ENCODE peak calls at places on chromosomes 1 and 21, in four cellular contexts. One of them, this sample, is unnamed.

GRCh38 chr21:36704281-36704957 is 5.5 kb downstream of the SIM2 start:
- DNase-seq in prostate gland: no peak
- DNase-seq in esophagus muscularis mucosa: no peak
- DNase-seq in breast epithelium: no peak
- DNase-seq in this sample: no peak

GRCh38 chr1:23544444-23545389 is 13.7 kb upstream of the E2F2 start:
- DNase-seq in prostate gland: peak; percentile 76
- DNase-seq in esophagus muscularis mucosa: no peak
- DNase-seq in breast epithelium: peak; percentile 66
- DNase-seq in this sample: no peak

GRCh38 chr1:226661271-226661670 is 77.8 kb downstream of the ITPKB start:
- DNase-seq in prostate gland: no peak
- DNase-seq in esophagus muscularis mucosa: no peak
- DNase-seq in breast epithelium: no peak
- DNase-seq in this sample: no peak

GRCh38 chr1:159800177-159800935 is 1.8 kb upstream of the FCRL6 start:
- DNase-seq in prostate gland: no peak
- DNase-seq in esophagus muscularis mucosa: no peak
- DNase-seq in breast epithelium: no peak
- DNase-seq in this sample: no peak

GRCh38 chr1:20709868-20710267 is 7.9 kb downstream of the KIF17 start:
- DNase-seq in prostate gland: no peak
- DNase-seq in esophagus muscularis mucosa: no peak
- DNase-seq in breast epithelium: no peak
- DNase-seq in this sample: no peak

GRCh38 chr1:230120289-230120948 is 53.4 kb downstream of the GALNT2 start:
- DNase-seq in prostate gland: no peak
- DNase-seq in esophagus muscularis mucosa: no peak
- DNase-seq in breast epithelium: no peak
- DNase-seq in this sample: no peak

GRCh38 chr21:38768385-38769071 is 37.2 kb upstream of the ETS2 start:
- DNase-seq in prostate gland: no peak
- DNase-seq in esophagus muscularis mucosa: no peak
- DNase-seq in breast epithelium: no peak
- DNase-seq in this sample: no peak

GRCh38 chr1:55930931-55931271 is 648.5 kb downstream of the PLPP3 start:
- DNase-seq in prostate gland: no peak
- DNase-seq in esophagus muscularis mucosa: no peak
- DNase-seq in breast epithelium: no peak
- DNase-seq in this sample: no peak

GRCh38 chr1:116943438-116943837 is 33.7 kb downstream of the PTGFRN start:
- DNase-seq in prostate gland: no peak
- DNase-seq in esophagus muscularis mucosa: no peak
- DNase-seq in breast epithelium: no peak
- DNase-seq in this sample: no peak

GRCh38 chr1:215523906-215524305 is 43.2 kb upstream of the KCTD3 start:
- DNase-seq in prostate gland: no peak
- DNase-seq in esophagus muscularis mucosa: no peak
- DNase-seq in breast epithelium: no peak
- DNase-seq in this sample: no peak

GRCh38 chr1:177928194-177928593 is 41.7 kb downstream of the SEC16B start:
- DNase-seq in prostate gland: no peak
- DNase-seq in esophagus muscularis mucosa: no peak
- DNase-seq in breast epithelium: no peak
- DNase-seq in this sample: no peak

GRCh38 chr1:24704411-24705259 is 40.6 kb upstream of the CLIC4 start:
- DNase-seq in prostate gland: no peak
- DNase-seq in esophagus muscularis mucosa: no peak
- DNase-seq in breast epithelium: no peak
- DNase-seq in this sample: no peak

GRCh38 chr1:156119503-156120209 is 5.1 kb downstream of the LMNA start:
- DNase-seq in prostate gland: no peak
- DNase-seq in esophagus muscularis mucosa: no peak
- DNase-seq in breast epithelium: no peak
- DNase-seq in this sample: no peak

GRCh38 chr21:46129846-46130651 is 25.3 kb downstream of the FTCD start:
- DNase-seq in prostate gland: no peak
- DNase-seq in esophagus muscularis mucosa: no peak
- DNase-seq in breast epithelium: no peak
- DNase-seq in this sample: no peak

GRCh38 chr1:26317143-26317542 is 615 bp upstream of the CD52 start:
- DNase-seq in prostate gland: no peak
- DNase-seq in esophagus muscularis mucosa: no peak
- DNase-seq in breast epithelium: no peak
- DNase-seq in this sample: no peak

GRCh38 chr1:16338961-16339360 is 13.3 kb downstream of the FBXO42 start:
- DNase-seq in prostate gland: no peak
- DNase-seq in esophagus muscularis mucosa: no peak
- DNase-seq in breast epithelium: no peak
- DNase-seq in this sample: no peak

GRCh38 chr1:109977657-109978378 is 6.7 kb upstream of the AHCYL1 start:
- DNase-seq in prostate gland: no peak
- DNase-seq in esophagus muscularis mucosa: no peak
- DNase-seq in breast epithelium: no peak
- DNase-seq in this sample: no peak

GRCh38 chr1:52955129-52955970 is 28.3 kb downstream of the SCP2 start:
- DNase-seq in prostate gland: no peak
- DNase-seq in esophagus muscularis mucosa: no peak
- DNase-seq in breast epithelium: no peak
- DNase-seq in this sample: no peak

GRCh38 chr1:1122981-1123480 is 7.1 kb upstream of the C1orf159 start:
- DNase-seq in prostate gland: no peak
- DNase-seq in esophagus muscularis mucosa: no peak
- DNase-seq in breast epithelium: no peak
- DNase-seq in this sample: no peak

GRCh38 chr1:1599919-1600860 is at the start of gene FNDC10:
- DNase-seq in prostate gland: no peak
- DNase-seq in esophagus muscularis mucosa: no peak
- DNase-seq in breast epithelium: no peak
- DNase-seq in this sample: no peak

GRCh38 chr1:67659229-67659628 is 25.8 kb upstream of the GADD45A start:
- DNase-seq in prostate gland: no peak
- DNase-seq in esophagus muscularis mucosa: no peak
- DNase-seq in breast epithelium: no peak
- DNase-seq in this sample: no peak

GRCh38 chr1:25023826-25024225 is 93.8 kb upstream of the RUNX3 start:
- DNase-seq in prostate gland: no peak
- DNase-seq in esophagus muscularis mucosa: no peak
- DNase-seq in breast epithelium: no peak
- DNase-seq in this sample: no peak

GRCh38 chr1:109425902-109426277 is 358 bp downstream of the PSMA5 start:
- DNase-seq in prostate gland: no peak
- DNase-seq in esophagus muscularis mucosa: peak; percentile 93
- DNase-seq in breast epithelium: no peak
- DNase-seq in this sample: peak; percentile 23

DNA sequence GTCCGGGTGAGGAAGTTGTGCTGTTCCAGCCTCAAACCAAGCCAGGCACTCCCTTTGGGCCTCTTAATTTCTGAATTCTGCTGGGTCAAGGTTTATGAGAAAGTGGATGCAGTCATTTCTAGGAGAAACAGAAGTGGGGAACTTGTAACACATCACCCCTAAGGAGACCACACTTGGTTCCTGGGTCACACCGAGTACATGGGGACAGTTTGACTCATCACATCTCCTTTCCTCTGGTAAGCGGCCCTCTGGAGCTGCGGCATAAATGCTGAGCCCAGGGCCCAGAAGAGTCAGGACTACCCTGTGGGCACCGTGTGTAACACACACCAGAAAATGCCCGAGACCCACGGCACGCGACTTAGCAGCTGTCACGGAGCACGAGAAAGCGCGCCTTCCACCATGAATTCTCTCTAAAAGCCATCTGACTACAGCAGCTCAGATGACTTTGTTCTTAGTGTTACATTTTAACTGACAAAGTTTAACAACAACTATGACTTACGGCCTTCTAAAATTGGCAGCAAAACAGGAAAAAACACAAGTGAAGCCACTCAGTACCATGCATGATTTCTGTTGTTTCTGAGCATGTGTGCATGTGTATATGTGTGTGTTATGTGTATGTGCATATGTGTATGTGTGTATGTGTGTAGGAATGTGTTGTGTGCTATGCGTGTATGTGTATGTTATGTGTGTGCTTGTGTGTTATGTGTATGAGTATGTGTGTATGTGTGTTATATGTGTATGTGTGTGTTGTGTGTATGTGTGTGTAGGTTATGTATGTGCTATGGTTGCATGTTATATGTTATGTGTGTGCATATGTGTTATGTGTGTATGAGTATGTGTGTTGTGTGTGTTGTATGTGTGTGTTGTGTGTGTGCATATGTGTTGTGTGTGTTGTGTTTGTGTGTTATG is 50.8 kb downstream of the TOMM20 start:
- DNase-seq in prostate gland: no peak
- DNase-seq in esophagus muscularis mucosa: no peak
- DNase-seq in breast epithelium: no peak
- DNase-seq in this sample: peak; percentile 49
- TF ChIP-seq POLR2A in prostate gland: no peak
- TF ChIP-seq POLR2A in esophagus muscularis mucosa: no peak
- TF ChIP-seq POLR2A in breast epithelium: no peak
- TF ChIP-seq POLR2A in this sample: peak; percentile 87

DNA sequence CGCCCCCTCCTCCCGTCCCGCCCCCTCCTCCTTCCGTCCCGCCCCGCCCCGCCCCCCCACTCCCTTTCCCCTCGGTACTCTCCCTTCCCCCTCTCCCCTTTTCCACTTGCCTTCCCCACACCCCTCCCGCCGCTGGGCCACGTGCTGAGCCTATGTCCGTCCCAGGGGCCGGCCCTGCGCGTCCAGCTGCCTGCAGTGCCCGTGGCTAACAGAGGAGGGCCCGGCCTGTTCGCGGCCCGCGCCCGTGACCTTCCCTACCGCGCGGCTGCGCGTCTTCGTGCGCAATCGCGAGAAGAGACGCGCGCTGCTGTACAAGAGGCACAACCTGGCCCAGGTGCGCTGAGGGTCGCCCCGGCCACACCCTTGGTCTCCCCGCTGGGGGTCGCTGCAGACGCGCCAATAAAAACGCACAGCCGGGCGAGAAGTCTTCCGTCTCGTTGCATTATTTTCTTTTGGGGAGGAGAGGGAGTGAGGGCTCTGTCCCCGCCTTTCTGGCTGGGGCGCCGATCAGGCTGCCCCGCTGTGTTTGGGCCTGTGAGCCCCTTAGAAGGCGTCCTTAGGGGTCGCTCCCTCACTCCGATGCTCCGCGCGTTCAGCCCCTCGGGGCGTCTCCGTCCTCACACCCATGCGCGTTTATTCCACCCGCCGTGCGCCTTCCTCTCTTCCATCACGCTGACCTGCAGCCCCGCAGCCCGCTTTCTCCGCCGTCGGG is 28.0 kb downstream of the TRIM11 start:
- DNase-seq in prostate gland: no peak
- DNase-seq in esophagus muscularis mucosa: no peak
- DNase-seq in breast epithelium: peak; percentile 54
- DNase-seq in this sample: no peak
- TF ChIP-seq POLR2A in prostate gland: no peak
- TF ChIP-seq POLR2A in esophagus muscularis mucosa: no peak
- TF ChIP-seq POLR2A in breast epithelium: no peak
- TF ChIP-seq POLR2A in this sample: no peak

GRCh38 chr1:33256335-33256700 is at the start of gene ZNF362:
- DNase-seq in prostate gland: peak; percentile 21
- DNase-seq in esophagus muscularis mucosa: no peak
- DNase-seq in breast epithelium: no peak
- DNase-seq in this sample: peak; percentile 68

GRCh38 chr1:33254536-33254935 is 1.8 kb upstream of the ZNF362 start:
- DNase-seq in prostate gland: no peak
- DNase-seq in esophagus muscularis mucosa: no peak
- DNase-seq in breast epithelium: no peak
- DNase-seq in this sample: no peak

GRCh38 chr1:33257388-33257758 is 1.1 kb downstream of the ZNF362 start:
- DNase-seq in prostate gland: no peak
- DNase-seq in esophagus muscularis mucosa: no peak
- DNase-seq in breast epithelium: no peak
- DNase-seq in this sample: no peak

GRCh38 chr1:33256701-33257387 is 552 bp downstream of the ZNF362 start:
- DNase-seq in prostate gland: peak; percentile 74
- DNase-seq in esophagus muscularis mucosa: no peak
- DNase-seq in breast epithelium: peak; percentile 38
- DNase-seq in this sample: peak; percentile 50

DNA sequence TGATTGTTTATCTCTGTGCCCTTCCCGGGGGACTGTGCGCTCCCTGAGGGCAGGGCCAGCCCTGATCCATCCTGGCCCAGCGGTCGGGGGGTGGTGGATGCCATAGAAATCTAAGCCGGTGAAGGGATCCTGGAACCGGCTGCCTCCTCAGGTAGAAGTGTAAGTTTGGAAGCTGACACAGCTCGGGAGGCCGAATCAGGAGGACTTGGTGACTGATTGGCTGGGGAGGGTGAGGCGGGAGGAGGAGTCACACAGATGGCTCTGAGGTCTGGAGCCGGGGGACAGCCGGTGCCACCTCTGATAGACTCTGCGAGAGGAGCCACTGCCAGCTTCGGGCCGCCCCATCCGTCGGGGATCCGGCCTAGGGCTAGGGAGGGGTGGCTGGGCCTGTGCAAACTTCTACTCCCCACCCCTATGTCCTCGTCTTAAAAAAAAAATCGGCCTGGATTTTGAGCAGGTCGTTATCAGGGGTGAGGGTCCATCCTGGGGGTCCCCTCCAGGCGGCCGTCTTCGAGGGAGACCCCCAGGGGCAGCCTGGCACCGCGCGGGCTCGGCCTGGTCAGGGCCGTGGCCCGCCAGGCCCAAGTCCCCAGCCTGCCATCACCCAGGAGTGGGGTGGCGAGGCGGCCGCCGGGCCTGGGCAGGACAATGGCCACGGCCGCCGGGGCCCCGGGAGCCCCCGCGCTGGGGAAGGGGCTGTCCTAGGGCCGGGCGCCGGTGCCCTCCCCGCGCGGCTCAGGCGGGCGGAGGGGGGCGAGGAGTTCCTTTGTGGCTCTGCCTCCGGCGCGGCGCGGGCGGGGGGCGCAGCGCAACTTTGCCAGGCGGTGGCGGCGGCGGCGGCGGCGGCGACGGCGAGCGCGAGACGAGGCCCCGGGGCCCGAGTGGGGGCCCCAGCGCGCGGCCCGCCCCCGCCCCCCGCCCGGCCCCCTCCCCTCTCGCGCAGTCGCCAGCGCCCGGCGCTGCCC is 663 bp upstream of the ZNF362 start:
- DNase-seq in prostate gland: peak; percentile 89
- DNase-seq in esophagus muscularis mucosa: no peak
- DNase-seq in breast epithelium: peak; percentile 89
- DNase-seq in this sample: peak; percentile 36
- TF ChIP-seq POLR2A in prostate gland: peak; percentile 84
- TF ChIP-seq POLR2A in esophagus muscularis mucosa: peak; percentile 33
- TF ChIP-seq POLR2A in breast epithelium: peak; percentile 79
- TF ChIP-seq POLR2A in this sample: peak; percentile 43

GRCh38 chr1:34846265-34846664 is 13.3 kb downstream of the SMIM12 start:
- DNase-seq in prostate gland: no peak
- DNase-seq in esophagus muscularis mucosa: no peak
- DNase-seq in breast epithelium: no peak
- DNase-seq in this sample: no peak
- TF ChIP-seq POLR2A in prostate gland: no peak
- TF ChIP-seq POLR2A in esophagus muscularis mucosa: no peak
- TF ChIP-seq POLR2A in breast epithelium: no peak
- TF ChIP-seq POLR2A in this sample: no peak

GRCh38 chr1:174159253-174160108 is at the start of gene RABGAP1L:
- DNase-seq in prostate gland: peak; percentile 95
- DNase-seq in esophagus muscularis mucosa: peak; percentile 97
- DNase-seq in breast epithelium: peak; percentile 81
- DNase-seq in this sample: peak; percentile 71
- TF ChIP-seq POLR2A in prostate gland: peak; percentile 81
- TF ChIP-seq POLR2A in esophagus muscularis mucosa: peak; percentile 60
- TF ChIP-seq POLR2A in breast epithelium: peak; percentile 45
- TF ChIP-seq POLR2A in this sample: peak; percentile 91